ENCODE peak calls at places on chromosomes 5 and 9, in seven cellular contexts. H, N, U, C, J, P and D are unnamed samples.

GRCh38 chr9:107650321-107650720 is 160.8 kb upstream of the KLF4 start:
- DNase-seq in H (no peak), N (no peak), U (no peak), C (no peak), J (no peak), P (no peak), D (no peak)

GRCh38 chr5:76477061-76477460 is 74.0 kb downstream of the IQGAP2 start:
- DNase-seq in H (no peak), N (no peak), U (no peak), C (no peak), J (no peak), P (no peak), D (no peak)

GRCh38 chr5:181235689-181236366 is 7.9 kb downstream of the RACK1 start:
- DNase-seq in H (no peak), N (peak; percentile 10), U (no peak), C (no peak), J (no peak), P (no peak), D (no peak)

GRCh38 chr5:17024686-17025180 is 88.6 kb upstream of the MYO10 start:
- DNase-seq in H (no peak), N (no peak), U (no peak), C (no peak), J (no peak), P (peak; percentile 77), D (no peak)

GRCh38 chr9:91024841-91025240 is 223.2 kb downstream of the SYK start:
- DNase-seq in H (no peak), N (no peak), U (no peak), C (no peak), J (no peak), P (no peak), D (no peak)

GRCh38 chr9:16213781-16214515 is 656.5 kb downstream of the BNC2 start:
- DNase-seq in H (no peak), N (no peak), U (no peak), C (no peak), J (peak; percentile 67), P (peak; percentile 93), D (peak; percentile 85)

GRCh38 chr9:132166599-132166998 is 4.7 kb downstream of the NTNG2 start:
- DNase-seq in H (peak; percentile 29), N (peak; percentile 56), U (no peak), C (no peak), J (no peak), P (no peak), D (no peak)

GRCh38 chr9:137666950-137667670 is 48.3 kb downstream of the EHMT1 start:
- DNase-seq in H (no peak), N (no peak), U (no peak), C (peak; percentile 77), J (no peak), P (no peak), D (no peak)

GRCh38 chr5:173688708-173689107 is 72.3 kb upstream of the BOD1 start:
- DNase-seq in H (no peak), N (peak; percentile 62), U (no peak), C (no peak), J (no peak), P (no peak), D (no peak)

GRCh38 chr5:175022286-175022685 is 297.9 kb downstream of the MSX2 start:
- DNase-seq in H (no peak), N (no peak), U (no peak), C (no peak), J (no peak), P (no peak), D (no peak)

GRCh38 chr9:6703898-6704639 is 53.7 kb upstream of the KDM4C start:
- DNase-seq in H (peak; percentile 95), N (no peak), U (no peak), C (peak; percentile 90), J (peak; percentile 89), P (peak; percentile 35), D (peak; percentile 89)

GRCh38 chr9:126583134-126583760 is 30.5 kb upstream of the LMX1B start:
- DNase-seq in H (no peak), N (no peak), U (no peak), C (no peak), J (no peak), P (no peak), D (no peak)

GRCh38 chr5:72525816-72526215 is 18.6 kb upstream of the ZNF366 start:
- DNase-seq in H (no peak), N (no peak), U (no peak), C (no peak), J (no peak), P (peak; percentile 56), D (no peak)

GRCh38 chr5:8188874-8189588 is 320.1 kb downstream of the MTRR start:
- DNase-seq in H (no peak), N (no peak), U (no peak), C (no peak), J (no peak), P (peak; percentile 82), D (no peak)

GRCh38 chr9:2615532-2615931 is 6.1 kb upstream of the VLDLR start:
- DNase-seq in H (no peak), N (no peak), U (no peak), C (no peak), J (no peak), P (no peak), D (no peak)

GRCh38 chr9:2618289-2618688 is 3.3 kb upstream of the VLDLR start:
- DNase-seq in H (no peak), N (no peak), U (no peak), C (no peak), J (no peak), P (no peak), D (no peak)

GRCh38 chr9:2610985-2611384 is 10.6 kb upstream of the VLDLR start:
- DNase-seq in H (no peak), N (no peak), U (no peak), C (no peak), J (no peak), P (no peak), D (no peak)

GRCh38 chr9:2616726-2617377 is 4.7 kb upstream of the VLDLR start:
- DNase-seq in H (no peak), N (no peak), U (no peak), C (no peak), J (no peak), P (no peak), D (no peak)

DNA sequence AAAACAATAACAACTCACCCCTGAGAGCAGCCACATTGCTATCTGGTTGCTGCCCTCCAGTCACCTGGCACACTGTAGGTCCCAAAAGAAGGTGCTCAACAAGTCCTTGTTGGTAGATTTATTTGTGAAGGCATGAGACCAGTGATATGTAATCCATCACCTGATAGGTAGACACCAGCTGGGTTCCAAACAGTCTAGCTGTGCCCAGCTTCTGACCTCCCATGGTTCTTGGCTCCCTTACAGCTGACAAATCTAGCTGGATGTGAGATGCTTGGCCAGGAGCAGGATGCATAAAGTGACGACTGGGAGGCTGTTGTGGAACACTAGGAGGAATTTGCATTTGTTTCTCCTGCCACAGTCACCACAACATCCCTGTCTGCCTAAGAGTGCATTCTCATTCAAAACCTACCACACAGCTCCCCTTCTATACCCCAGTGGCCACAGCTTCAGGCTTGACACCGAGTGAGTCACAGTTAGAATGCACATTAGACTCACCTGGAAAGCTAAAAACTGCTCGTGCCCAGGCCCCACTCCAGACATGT is 7.8 kb upstream of the VLDLR start:
- DNase-seq in H (no peak), N (no peak), U (no peak), C (no peak), J (no peak), P (no peak), D (no peak)
- H3K27ac ChIP-seq in H (no peak overlapping the region), N (no peak overlapping the region), U (no peak overlapping the region), C (no peak overlapping the region), J (peak overlapping the region; percentile 38), P (no peak overlapping the region), D (peak overlapping the region; percentile 83)

GRCh38 chr9:135949666-135950134 is 11.5 kb downstream of the UBAC1 start:
- DNase-seq in H (no peak), N (no peak), U (no peak), C (no peak), J (no peak), P (no peak), D (no peak)

GRCh38 chr9:135950135-135950682 is 11.0 kb downstream of the UBAC1 start:
- DNase-seq in H (no peak), N (peak; percentile 85), U (no peak), C (no peak), J (no peak), P (no peak), D (no peak)

GRCh38 chr9:135948446-135948845 is 12.7 kb downstream of the UBAC1 start:
- DNase-seq in H (no peak), N (no peak), U (no peak), C (no peak), J (no peak), P (no peak), D (no peak)

GRCh38 chr9:135947582-135947981 is 13.6 kb downstream of the UBAC1 start:
- DNase-seq in H (no peak), N (no peak), U (no peak), C (no peak), J (no peak), P (no peak), D (no peak)

GRCh38 chr9:135948873-135949665 is 12.1 kb downstream of the UBAC1 start:
- DNase-seq in H (no peak), N (no peak), U (no peak), C (no peak), J (no peak), P (no peak), D (no peak)
- H3K27ac ChIP-seq in H (no peak overlapping the region), N (peak overlapping the region; percentile 91), U (no peak overlapping the region), C (no peak overlapping the region), J (no peak overlapping the region), P (no peak overlapping the region), D (no peak overlapping the region)

DNA sequence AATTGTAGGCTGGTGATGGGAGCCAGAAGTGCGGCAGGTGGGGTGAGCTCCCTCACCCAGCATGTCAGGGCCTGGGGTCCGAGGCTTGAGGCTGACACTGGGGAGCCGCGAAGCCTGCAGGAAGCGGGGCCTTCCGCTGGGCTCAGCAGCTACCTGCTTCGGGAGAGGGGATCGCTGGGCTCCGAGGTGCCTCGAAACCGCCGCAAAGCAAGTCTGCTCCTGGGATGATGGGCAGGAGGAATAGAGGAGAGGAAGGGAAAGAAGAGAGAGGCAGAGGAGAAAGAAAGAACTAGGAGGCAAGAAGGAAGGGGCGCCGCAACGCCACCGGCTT is 1.5 kb upstream of the PRDM12 start:
- DNase-seq in H (no peak), N (no peak), U (no peak), C (no peak), J (no peak), P (no peak), D (no peak)
- H3K27ac ChIP-seq in H (no peak overlapping the region), N (no peak overlapping the region), U (no peak overlapping the region), C (no peak overlapping the region), J (no peak overlapping the region), P (no peak overlapping the region), D (no peak overlapping the region)

GRCh38 chr5:170235881-170236864 is 3.4 kb downstream of the C5orf58 start:
- DNase-seq in H (no peak), N (no peak), U (no peak), C (no peak), J (no peak), P (no peak), D (no peak)
- H3K27ac ChIP-seq in H (no peak overlapping the region), N (no peak overlapping the region), U (no peak overlapping the region), C (no peak overlapping the region), J (no peak overlapping the region), P (no peak overlapping the region), D (no peak overlapping the region)

GRCh38 chr5:82031220-82032119 is 59.6 kb downstream of the ATG10 start:
- DNase-seq in H (no peak), N (no peak), U (no peak), C (peak; percentile 20), J (no peak), P (no peak), D (no peak)
- H3K27ac ChIP-seq in H (no peak overlapping the region), N (no peak overlapping the region), U (no peak overlapping the region), C (no peak overlapping the region), J (no peak overlapping the region), P (no peak overlapping the region), D (no peak overlapping the region)

GRCh38 chr9:129080312-129080607 is 651 bp upstream of the DOLPP1 start:
- DNase-seq in H (no peak), N (no peak), U (no peak), C (no peak), J (no peak), P (no peak), D (no peak)
- H3K27ac ChIP-seq in H (peak overlapping the region; percentile 60), N (peak overlapping the region; percentile 68), U (peak overlapping the region; percentile 70), C (no peak overlapping the region), J (no peak overlapping the region), P (no peak overlapping the region), D (peak overlapping the region; percentile 35)